ENCODE peak calls at places on chromosomes 2 and 18, in five cellular contexts. W, N, K, V and M are unnamed samples.

GRCh38 chr18:48356909-48357631 is 52.1 kb downstream of the ZBTB7C start:
- DNase-seq in W (no peak), N (peak), K (peak), V (no peak), M (no peak)

GRCh38 chr2:163734911-163735691 is 707 bp downstream of the FIGN start:
- DNase-seq in K (peak), W (no peak), V (no peak), N (peak), M (no peak)

GRCh38 chr2:178452334-178452733 is 1.2 kb downstream of the PJVK start:
- DNase-seq in V (no peak), W (no peak), K (peak), N (no peak), M (no peak)

GRCh38 chr2:233241803-233242202 is 9.7 kb upstream of the ATG16L1 start:
- DNase-seq in N (no peak), K (no peak), V (no peak), W (no peak), M (no peak)

GRCh38 chr2:162344617-162344950 is 652 bp downstream of the GCA start:
- DNase-seq in K (no peak), N (no peak), W (no peak), V (no peak), M (no peak)

GRCh38 chr2:86518498-86518897 is 44.7 kb downstream of the CHMP3 start:
- DNase-seq in W (no peak), K (peak), N (peak), V (peak), M (no peak)

GRCh38 chr18:39952816-39953215 is 2002.2 kb upstream of the PIK3C3 start:
- DNase-seq in K (no peak), N (no peak), W (no peak), V (no peak), M (no peak)

GRCh38 chr18:48300463-48300961 is 108.7 kb downstream of the ZBTB7C start:
- DNase-seq in K (peak), N (peak), W (no peak), V (peak), M (peak)

GRCh38 chr18:44884446-44884845 is 203.8 kb downstream of the SETBP1 start:
- DNase-seq in N (no peak), K (no peak), V (no peak), W (no peak), M (no peak)

GRCh38 chr2:20148841-20149702 is 75.9 kb downstream of the SDC1 start:
- DNase-seq in N (no peak), W (peak), V (no peak), K (no peak), M (peak)

GRCh38 chr2:160054984-160055725 is 7.3 kb downstream of the PLA2R1 start:
- DNase-seq in V (no peak), K (no peak), W (no peak), N (no peak), M (no peak)

GRCh38 chr2:63000801-63001200 is 49.8 kb upstream of the OTX1 start:
- DNase-seq in N (no peak), V (no peak), K (no peak), W (no peak), M (no peak)

GRCh38 chr2:237156857-237157550 is 71.3 kb downstream of the COPS8 start:
- DNase-seq in W (no peak), N (no peak), V (no peak), K (no peak), M (no peak)

GRCh38 chr2:199471443-199472057 is 13.8 kb upstream of the SATB2 start:
- DNase-seq in W (no peak), N (no peak), K (no peak), V (peak), M (peak)

GRCh38 chr2:189312211-189312610 is 129.1 kb upstream of the WDR75 start:
- DNase-seq in N (no peak), K (no peak), W (no peak), V (no peak), M (no peak)

GRCh38 chr2:173217106-173217840 is 137.4 kb upstream of the CDCA7 start:
- DNase-seq in N (no peak), K (no peak), V (no peak), W (no peak), M (no peak)

GRCh38 chr2:112345030-112346027 is 69.9 kb downstream of the ZC3H6 start:
- DNase-seq in W (no peak), V (no peak), K (no peak), N (no peak), M (no peak)

GRCh38 chr2:120601566-120601965 is 134.1 kb upstream of the GLI2 start:
- DNase-seq in N (no peak), V (no peak), K (no peak), W (no peak), M (no peak)

GRCh38 chr2:41922177-41922576 is 125.6 kb upstream of the PKDCC start:
- DNase-seq in W (no peak), K (no peak), N (no peak), V (no peak), M (peak)

GRCh38 chr2:108139521-108139920 is 100.2 kb upstream of the SULT1C3 start:
- DNase-seq in N (no peak), W (no peak), V (peak), K (no peak), M (peak)

GRCh38 chr2:85797959-85798358 is 44.2 kb downstream of the ATOH8 start:
- DNase-seq in W (no peak), N (no peak), V (no peak), K (peak), M (peak)

GRCh38 chr2:51032748-51033355 is 920 bp upstream of the NRXN1 start:
- DNase-seq in V (no peak), W (no peak), K (no peak), N (peak), M (no peak)

GRCh38 chr2:109304248-109304647 is 175.2 kb downstream of the SH3RF3 start:
- DNase-seq in N (no peak), W (no peak), K (no peak), V (no peak), M (peak)

GRCh38 chr2:63051795-63052333 is 1.2 kb downstream of the OTX1 start:
- DNase-seq in K (no peak), W (no peak), N (no peak), V (no peak), M (no peak)

GRCh38 chr2:239657992-239658391 is 257.2 kb upstream of the HDAC4 start:
- DNase-seq in W (no peak), V (no peak), K (no peak), N (no peak), M (no peak)

GRCh38 chr2:113818382-113818951 is 62.0 kb upstream of the SLC35F5 start:
- DNase-seq in W (no peak), K (no peak), V (no peak), N (no peak), M (no peak)

GRCh38 chr18:55287146-55287806 is 300.7 kb downstream of the TCF4 start:
- DNase-seq in V (no peak), N (no peak), W (no peak), K (peak), M (no peak)

GRCh38 chr2:91477731-91478672 is 2786.5 kb downstream of the RPIA start:
- DNase-seq in W (peak), K (no peak), N (no peak), V (peak), M (no peak)

GRCh38 chr2:141828761-141829160 is 302.1 kb downstream of the LRP1B start:
- DNase-seq in W (no peak), K (no peak), N (no peak), V (no peak), M (no peak)

GRCh38 chr2:96325038-96325883 is at the start of gene ITPRIPL1:
- DNase-seq in W (no peak), N (no peak), V (peak), K (peak), M (no peak)

GRCh38 chr2:237723023-237723422 is 75.6 kb upstream of the RBM44 start:
- DNase-seq in V (no peak), K (no peak), W (no peak), N (no peak), M (no peak)

GRCh38 chr2:33848486-33848885 is 249.4 kb upstream of the FAM98A start:
- DNase-seq in V (no peak), N (no peak), W (no peak), K (no peak), M (no peak)

GRCh38 chr2:237217995-237218621 is 132.4 kb downstream of the COPS8 start:
- DNase-seq in K (no peak), N (no peak), V (no peak), W (no peak), M (no peak)

GRCh38 chr18:58349650-58350049 is 279.2 kb downstream of the ALPK2 start:
- DNase-seq in W (no peak), N (peak), V (no peak), K (peak), M (no peak)